ENCODE peak calls at places on chromosomes 5 and 9, in five cellular contexts. Z is A549, X is endothelial cell, B is AG04449, A is right lobe of liver. R is an unnamed sample.

GRCh38 chr9:2662496-2662895 is 40.9 kb downstream of the VLDLR start:
- DNase-seq in Z (no peak), X (peak; percentile 6), B (no peak), A (no peak), R (no peak)

GRCh38 chr9:37706290-37706689 is 47.3 kb upstream of the TRMT10B start:
- DNase-seq in Z (no peak), X (no peak), B (no peak), A (no peak), R (no peak)

GRCh38 chr5:88830567-88830966 is 52.4 kb downstream of the MEF2C start:
- DNase-seq in Z (no peak), X (no peak), B (no peak), A (no peak), R (no peak)

GRCh38 chr9:116737137-116737546 is 50.0 kb downstream of the TRIM32 start:
- DNase-seq in Z (peak; percentile 92), X (peak; percentile 99), B (peak; percentile 29), A (peak; percentile 85), R (peak; percentile 74)

GRCh38 chr9:114218264-114219120 is 63.2 kb downstream of the COL27A1 start:
- DNase-seq in Z (no peak), X (no peak), B (no peak), A (no peak), R (no peak)

GRCh38 chr5:155211764-155212163 is 198.2 kb downstream of the KIF4B start:
- DNase-seq in Z (no peak), X (no peak), B (no peak), A (no peak), R (no peak)

GRCh38 chr9:137740311-137740710 is 121.5 kb downstream of the EHMT1 start:
- DNase-seq in Z (no peak), X (no peak), B (no peak), A (no peak), R (no peak)

GRCh38 chr9:89410709-89411111 is 87.2 kb downstream of the SEMA4D start:
- DNase-seq in Z (no peak), X (no peak), B (no peak), A (no peak), R (no peak)

GRCh38 chr9:69175488-69175872 is 1.4 kb downstream of the TJP2 start:
- DNase-seq in Z (no peak), X (no peak), B (no peak), A (no peak), R (no peak)

GRCh38 chr9:107127608-107128007 is 155.5 kb upstream of the RAD23B start:
- DNase-seq in Z (no peak), X (no peak), B (no peak), A (no peak), R (no peak)

GRCh38 chr5:106768392-106768791 is 902.3 kb downstream of the EFNA5 start:
- DNase-seq in Z (no peak), X (no peak), B (no peak), A (no peak), R (no peak)

GRCh38 chr5:66540078-66540477 is 56.1 kb upstream of the MAST4 start:
- DNase-seq in Z (no peak), X (no peak), B (no peak), A (no peak), R (no peak)

GRCh38 chr9:99235874-99236627 is 14.0 kb downstream of the SEC61B start:
- DNase-seq in Z (no peak), X (no peak), B (no peak), A (no peak), R (no peak)

GRCh38 chr9:99057665-99058625 is 47.0 kb upstream of the TGFBR1 start:
- DNase-seq in Z (no peak), X (no peak), B (no peak), A (no peak), R (peak; percentile 72)

GRCh38 chr5:64632251-64632650 is 58.1 kb upstream of the SHISAL2B start:
- DNase-seq in Z (no peak), X (no peak), B (no peak), A (no peak), R (peak; percentile 51)

GRCh38 chr9:91221332-91221731 is 140.4 kb downstream of the AUH start:
- DNase-seq in Z (no peak), X (no peak), B (peak; percentile 42), A (no peak), R (no peak)

GRCh38 chr5:93018461-93018860 is 562.6 kb downstream of the NR2F1-AS1 start:
- DNase-seq in Z (no peak), X (no peak), B (peak; percentile 14), A (no peak), R (no peak)

GRCh38 chr5:124789104-124789605 is 42.7 kb upstream of the ZNF608 start:
- DNase-seq in Z (peak; percentile 22), X (no peak), B (no peak), A (no peak), R (no peak)

GRCh38 chr5:36417221-36417620 is 115.5 kb upstream of the RANBP3L start:
- DNase-seq in Z (no peak), X (no peak), B (no peak), A (no peak), R (no peak)

GRCh38 chr5:32197032-32197431 is 22.9 kb upstream of the GOLPH3 start:
- DNase-seq in Z (no peak), X (no peak), B (no peak), A (no peak), R (no peak)
- TF ChIP-seq CTCF in Z (no peak), X (no peak), B (no peak), A (no peak), R (no peak)

GRCh38 chr9:96256800-96257199 is 45.2 kb downstream of the HSD17B3 start:
- DNase-seq in Z (no peak), X (peak; percentile 23), B (no peak), A (no peak), R (no peak)

GRCh38 chr9:96255698-96256097 is 46.3 kb downstream of the HSD17B3 start:
- DNase-seq in Z (no peak), X (no peak), B (no peak), A (no peak), R (no peak)

GRCh38 chr9:96253059-96253696 is 48.8 kb downstream of the HSD17B3 start:
- DNase-seq in Z (no peak), X (no peak), B (no peak), A (no peak), R (no peak)

GRCh38 chr9:96258967-96259366 is 43.0 kb downstream of the HSD17B3 start:
- DNase-seq in Z (no peak), X (no peak), B (no peak), A (no peak), R (no peak)
- TF ChIP-seq CTCF in Z (no peak), X (no peak), B (no peak), A (no peak), R (no peak)

GRCh38 chr5:139245637-139246335 is 47.6 kb upstream of the SIL1 start:
- DNase-seq in Z (no peak), X (no peak), B (no peak), A (no peak), R (no peak)
- TF ChIP-seq CTCF in Z (no peak), X (no peak), B (no peak), A (peak; percentile 22), R (no peak)

GRCh38 chr9:75591972-75592371 is 298.5 kb upstream of the PCSK5 start:
- DNase-seq in Z (no peak), X (no peak), B (no peak), A (no peak), R (no peak)

GRCh38 chr9:75589497-75589896 is 301.0 kb upstream of the PCSK5 start:
- DNase-seq in Z (no peak), X (no peak), B (no peak), A (no peak), R (no peak)

GRCh38 chr9:75593920-75594319 is 296.6 kb upstream of the PCSK5 start:
- DNase-seq in Z (no peak), X (no peak), B (no peak), A (no peak), R (no peak)

GRCh38 chr9:75582870-75583269 is 307.6 kb upstream of the PCSK5 start:
- DNase-seq in Z (no peak), X (no peak), B (no peak), A (no peak), R (no peak)

DNA sequence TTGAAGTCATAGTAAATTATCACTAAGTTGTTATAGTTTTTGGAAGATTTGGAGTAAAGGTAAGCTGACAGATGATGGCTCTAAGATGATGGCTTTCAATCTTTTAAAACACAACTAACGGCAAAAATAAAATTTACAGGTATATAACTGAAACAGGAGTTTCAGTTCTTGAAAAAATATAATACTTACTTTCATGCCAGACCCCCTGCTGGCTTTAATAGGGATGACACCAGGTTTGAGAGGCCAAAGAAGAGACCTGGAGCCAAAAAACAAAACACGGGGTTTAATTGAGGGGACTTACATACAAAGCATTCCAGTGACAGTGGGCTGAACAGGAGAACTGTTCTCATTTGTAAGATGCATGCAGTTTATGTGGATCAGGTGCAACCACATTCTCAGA is 301.7 kb upstream of the PCSK5 start:
- DNase-seq in Z (no peak), X (no peak), B (no peak), A (no peak), R (no peak)
- TF ChIP-seq CTCF in Z (no peak), X (peak; percentile 70), B (no peak), A (peak; percentile 28), R (no peak)

GRCh38 chr5:108545301-108545700 is 163.4 kb upstream of the FBXL17 start:
- DNase-seq in Z (no peak), X (no peak), B (no peak), A (no peak), R (no peak)

GRCh38 chr5:108536321-108536720 is 154.4 kb upstream of the FBXL17 start:
- DNase-seq in Z (no peak), X (no peak), B (no peak), A (no peak), R (no peak)

GRCh38 chr5:108543486-108543885 is 161.6 kb upstream of the FBXL17 start:
- DNase-seq in Z (no peak), X (no peak), B (no peak), A (no peak), R (no peak)

GRCh38 chr5:108541816-108542215 is 159.9 kb upstream of the FBXL17 start:
- DNase-seq in Z (no peak), X (no peak), B (no peak), A (no peak), R (no peak)
- TF ChIP-seq CTCF in Z (no peak), X (no peak), B (no peak), A (no peak), R (no peak)

GRCh38 chr5:3075309-3075708 is 323.8 kb upstream of the IRX2 start:
- DNase-seq in Z (no peak), X (no peak), B (no peak), A (no peak), R (no peak)
- TF ChIP-seq CTCF in Z (no peak), X (peak; percentile 38), B (no peak), A (no peak), R (no peak)

GRCh38 chr5:159531554-159532105 is 201.3 kb upstream of the IL12B start:
- DNase-seq in Z (no peak), X (no peak), B (no peak), A (no peak), R (no peak)
- TF ChIP-seq CTCF in Z (peak; percentile 35), X (no peak), B (peak; percentile 8), A (no peak), R (no peak)